ENCODE peak calls at places on chromosomes 11 and 22, in five cellular contexts. R is astrocyte of the spinal cord, S is AG04450, X is MCF 10A, V is Caco-2. E is an unnamed sample.

GRCh38 chr22:43923191-43923590 is 414 bp upstream of the PNPLA3 start:
- DNase-seq in R (peak), S (no peak), V (peak), X (no peak), E (no peak)

GRCh38 chr22:22210375-22210774 is 34.2 kb upstream of the VPREB1 start:
- DNase-seq in X (peak), V (no peak), S (peak), R (peak), E (peak)

GRCh38 chr22:19825904-19826618 is 28.6 kb downstream of the GNB1L start:
- DNase-seq in V (no peak), X (no peak), R (no peak), S (no peak), E (no peak)

GRCh38 chr11:86666193-86666592 is 6.2 kb downstream of the ME3 start:
- DNase-seq in X (no peak), S (no peak), R (no peak), V (no peak), E (peak)

GRCh38 chr22:24331468-24332440 is 61.1 kb downstream of the SPECC1L start:
- DNase-seq in S (no peak), V (no peak), X (no peak), R (no peak), E (no peak)

GRCh38 chr11:131979364-131979763 is 608.9 kb downstream of the NTM start:
- DNase-seq in V (no peak), X (no peak), R (no peak), S (no peak), E (no peak)

GRCh38 chr11:110891411-110891810 is 179.2 kb upstream of the ARHGAP20 start:
- DNase-seq in R (peak), X (peak), S (peak), V (no peak), E (peak)

GRCh38 chr11:119727523-119728081 is 1.4 kb downstream of the NECTIN1 start:
- DNase-seq in S (no peak), V (peak), R (no peak), X (peak), E (no peak)

GRCh38 chr11:32430586-32431357 is 4.6 kb downstream of the WT1 start:
- DNase-seq in V (no peak), R (no peak), X (no peak), S (no peak), E (no peak)

GRCh38 chr11:102385053-102385976 is 38.3 kb downstream of the BIRC2 start:
- DNase-seq in X (no peak), S (no peak), R (no peak), V (peak), E (no peak)

GRCh38 chr11:27248430-27249207 is 114.4 kb downstream of the CCDC34 start:
- DNase-seq in V (no peak), X (no peak), S (no peak), R (no peak), E (no peak)

GRCh38 chr11:82996966-82997606 is 74.6 kb downstream of the RAB30 start:
- DNase-seq in V (no peak), S (no peak), R (peak), X (no peak), E (peak)

GRCh38 chr11:33410086-33410765 is 153.0 kb downstream of the HIPK3 start:
- DNase-seq in R (no peak), V (no peak), S (no peak), X (no peak), E (no peak)

GRCh38 chr22:27804683-27805297 is 3.2 kb upstream of the MN1 start:
- DNase-seq in V (peak), R (peak), X (peak), S (peak), E (no peak)

GRCh38 chr22:36367479-36367878 is 20.3 kb downstream of the MYH9 start:
- DNase-seq in S (no peak), V (no peak), R (no peak), X (no peak), E (no peak)

GRCh38 chr22:20298110-20298802 is 21.6 kb downstream of the DGCR6L start:
- DNase-seq in X (no peak), S (no peak), R (no peak), V (no peak), E (no peak)

GRCh38 chr11:5719703-5720495 is 16.3 kb upstream of the OR56B1 start:
- DNase-seq in X (no peak), S (no peak), R (peak), V (no peak), E (no peak)

GRCh38 chr11:102513869-102514268 is 16.7 kb downstream of the MMP7 start:
- DNase-seq in S (peak), V (no peak), R (no peak), X (peak), E (no peak)

GRCh38 chr11:12868315-12869073 is 140.6 kb upstream of the RASSF10 start:
- DNase-seq in R (peak), X (peak), V (no peak), S (no peak), E (no peak)

GRCh38 chr11:34149274-34149673 is 43.8 kb downstream of the NAT10 start:
- DNase-seq in R (no peak), S (no peak), V (no peak), X (no peak), E (no peak)

GRCh38 chr22:19524170-19525115 is at the start of gene CLDN5:
- DNase-seq in R (peak), S (no peak), X (no peak), V (no peak), E (no peak)

GRCh38 chr11:77174559-77174958 is 46.5 kb downstream of the MYO7A start:
- DNase-seq in V (no peak), X (no peak), R (no peak), S (no peak), E (no peak)

GRCh38 chr22:50150161-50151129 is 20.1 kb upstream of the PANX2 start:
- DNase-seq in X (no peak), R (no peak), V (no peak), S (no peak), E (no peak)

GRCh38 chr11:57207160-57207559 is 25.4 kb downstream of the LRRC55 start:
- DNase-seq in S (no peak), V (no peak), R (no peak), X (no peak), E (no peak)

GRCh38 chr11:67373916-67374570 is 645 bp upstream of the CLCF1 start:
- DNase-seq in X (peak), S (peak), R (peak), V (peak), E (peak)

GRCh38 chr22:41197808-41198585 is 7.1 kb upstream of the L3MBTL2 start:
- DNase-seq in R (no peak), X (no peak), V (peak), S (no peak), E (no peak)

GRCh38 chr22:42364641-42365336 is 67.4 kb downstream of the NFAM1 start:
- DNase-seq in V (no peak), S (no peak), R (no peak), X (no peak), E (no peak)

GRCh38 chr11:69089258-69089657 is 40.5 kb downstream of the TPCN2 start:
- DNase-seq in S (no peak), R (peak), V (no peak), X (peak), E (no peak)

DNA sequence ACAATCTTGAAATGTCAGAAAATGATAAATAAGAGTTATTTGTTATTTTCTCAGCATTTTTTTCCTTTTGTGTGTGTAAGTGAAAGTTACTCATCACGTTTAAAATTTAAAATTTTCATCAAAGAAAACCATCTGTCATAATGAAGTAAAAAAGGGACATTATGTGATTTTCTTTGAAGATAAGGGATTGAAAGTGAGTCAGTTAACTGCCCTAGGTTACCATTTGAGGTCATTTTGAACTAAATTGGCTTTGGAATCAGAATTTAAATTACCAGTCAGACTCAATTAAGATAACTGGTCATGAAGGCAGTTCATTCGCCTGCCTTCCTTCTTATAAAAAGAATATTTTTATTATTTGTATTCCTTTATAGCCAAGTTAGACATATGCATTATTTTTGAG is 14.3 kb downstream of the NCAM1 start:
- DNase-seq in V (no peak), S (no peak), X (no peak), R (no peak), E (no peak)
- TF ChIP-seq CTCF in V (no peak), S (no peak), X (no peak), R (no peak), E (no peak)

GRCh38 chr11:118005224-118006152 is 19.3 kb downstream of the IL10RA start:
- DNase-seq in V (no peak), X (no peak), R (no peak), S (no peak), E (no peak)
- TF ChIP-seq CTCF in V (no peak), X (no peak), R (no peak), S (no peak), E (no peak)

GRCh38 chr11:60251485-60252207 is 8.7 kb upstream of the MS4A4E start:
- DNase-seq in X (peak), R (no peak), S (no peak), V (peak), E (no peak)
- TF ChIP-seq CTCF in X (no peak), R (no peak), S (peak), V (peak), E (no peak)

DNA sequence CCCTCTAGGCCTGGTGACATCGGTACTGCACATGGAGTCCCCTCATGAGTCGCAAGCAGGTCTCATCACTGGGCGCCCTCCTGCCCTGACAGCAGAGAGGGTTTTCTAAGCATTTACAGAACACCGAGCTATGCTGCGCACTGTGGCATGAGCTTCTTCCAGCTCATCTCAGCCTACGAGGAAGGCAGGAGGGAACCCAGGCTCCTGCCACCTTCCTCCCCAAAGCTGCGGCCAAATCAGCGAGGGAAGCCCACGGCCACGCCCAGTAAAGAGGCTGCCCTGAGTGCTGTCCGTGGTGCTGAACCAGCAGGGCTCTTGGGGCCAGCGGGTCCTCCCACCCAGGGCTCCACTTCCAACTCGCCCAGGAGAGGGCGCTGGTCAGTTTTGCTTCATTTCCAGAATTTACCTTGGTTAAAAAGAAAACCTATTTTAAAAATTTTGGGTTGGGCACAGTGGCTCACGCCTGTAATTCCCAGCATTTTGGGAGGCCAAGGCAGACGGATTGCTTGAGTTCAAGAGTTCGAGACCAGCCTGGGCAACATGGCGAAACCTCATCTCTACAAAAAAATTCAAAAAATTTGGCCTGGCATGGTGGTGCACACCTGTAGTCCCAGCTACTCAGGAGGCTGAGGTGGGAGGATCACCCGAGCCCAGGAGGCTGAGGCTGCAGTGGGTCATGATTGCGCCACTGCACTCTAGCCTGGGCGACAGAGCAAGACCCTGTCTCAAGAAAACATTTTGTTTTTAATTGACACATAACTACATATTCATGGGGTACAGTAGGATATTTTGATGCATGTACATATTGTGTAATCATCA is 34.2 kb downstream of the PHF21B start:
- DNase-seq in S (peak), X (peak), V (peak), R (peak), E (peak)
- TF ChIP-seq CTCF in S (peak), X (peak), V (peak), R (peak), E (peak)

DNA sequence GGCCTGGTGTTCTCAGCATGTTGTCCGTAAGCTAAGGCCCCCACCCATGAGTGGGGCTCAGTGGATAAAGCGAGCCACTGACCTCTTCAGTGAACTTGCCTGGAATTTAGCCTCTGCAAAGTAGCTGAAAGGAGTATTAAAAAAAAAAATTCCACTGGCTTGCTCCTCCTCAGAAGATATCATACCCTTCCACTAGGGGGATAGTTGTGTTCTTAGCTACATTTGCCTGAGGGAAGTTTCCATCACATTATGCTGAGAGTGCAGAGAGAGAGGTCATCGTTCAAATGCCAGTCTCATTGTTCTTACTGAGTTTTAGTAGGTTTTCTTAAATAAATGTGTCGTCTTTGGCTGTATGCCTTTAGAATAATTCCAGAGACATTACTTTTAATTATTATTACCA is 879.7 kb downstream of the JRKL start:
- DNase-seq in R (no peak), S (no peak), X (peak), V (peak), E (peak)
- TF ChIP-seq CTCF in R (peak), S (no peak), X (peak), V (peak), E (peak)

DNA sequence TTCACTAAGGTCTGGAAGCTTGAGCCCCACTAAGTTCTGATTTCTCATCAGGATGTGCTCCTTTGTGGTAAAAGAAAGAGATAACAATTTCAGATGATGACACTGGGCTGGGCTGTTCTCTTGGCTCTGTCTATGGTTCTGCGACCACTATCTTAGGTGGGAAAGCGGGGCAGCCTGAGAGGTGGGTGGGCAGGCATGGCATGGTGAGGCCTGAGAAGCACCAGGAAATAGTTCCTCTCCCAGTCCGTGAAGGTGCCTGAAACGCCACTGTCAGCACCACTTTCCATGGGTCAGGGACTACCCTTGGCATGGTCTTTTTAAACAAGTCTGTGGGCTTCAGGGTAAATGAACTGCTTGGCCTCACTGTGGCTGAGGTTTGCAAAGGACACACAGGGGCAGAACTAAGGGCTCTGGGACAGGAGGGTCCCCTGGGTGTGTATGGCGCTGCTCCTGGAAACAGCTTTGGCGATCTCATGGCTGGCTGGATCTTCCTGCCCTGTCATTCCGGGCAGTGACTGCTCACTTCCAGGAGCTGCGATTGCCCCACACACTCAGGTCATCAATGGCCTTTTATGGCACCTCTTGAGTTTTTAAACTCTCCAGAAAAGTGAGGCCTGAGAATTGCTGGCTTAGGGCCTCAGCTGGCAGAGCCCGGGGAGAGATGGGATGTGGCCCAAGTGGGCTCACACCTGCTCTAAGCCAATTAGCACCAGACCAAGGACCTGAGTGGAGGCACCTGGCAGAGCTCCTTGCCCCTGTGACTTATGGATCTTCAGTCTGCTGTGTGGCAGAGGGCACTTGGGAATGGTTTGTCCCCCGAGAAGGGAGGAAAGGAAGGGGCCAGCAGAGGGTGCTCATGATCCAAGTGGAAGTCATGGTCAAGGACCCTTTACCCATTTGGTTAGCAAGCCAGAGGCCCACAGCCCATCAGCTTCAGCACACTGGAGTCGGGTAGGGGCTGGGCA is 55.6 kb upstream of the LYVE1 start:
- DNase-seq in S (no peak), V (peak), X (peak), R (peak), E (no peak)
- TF ChIP-seq CTCF in S (peak), V (peak), X (no peak), R (peak), E (peak)

DNA sequence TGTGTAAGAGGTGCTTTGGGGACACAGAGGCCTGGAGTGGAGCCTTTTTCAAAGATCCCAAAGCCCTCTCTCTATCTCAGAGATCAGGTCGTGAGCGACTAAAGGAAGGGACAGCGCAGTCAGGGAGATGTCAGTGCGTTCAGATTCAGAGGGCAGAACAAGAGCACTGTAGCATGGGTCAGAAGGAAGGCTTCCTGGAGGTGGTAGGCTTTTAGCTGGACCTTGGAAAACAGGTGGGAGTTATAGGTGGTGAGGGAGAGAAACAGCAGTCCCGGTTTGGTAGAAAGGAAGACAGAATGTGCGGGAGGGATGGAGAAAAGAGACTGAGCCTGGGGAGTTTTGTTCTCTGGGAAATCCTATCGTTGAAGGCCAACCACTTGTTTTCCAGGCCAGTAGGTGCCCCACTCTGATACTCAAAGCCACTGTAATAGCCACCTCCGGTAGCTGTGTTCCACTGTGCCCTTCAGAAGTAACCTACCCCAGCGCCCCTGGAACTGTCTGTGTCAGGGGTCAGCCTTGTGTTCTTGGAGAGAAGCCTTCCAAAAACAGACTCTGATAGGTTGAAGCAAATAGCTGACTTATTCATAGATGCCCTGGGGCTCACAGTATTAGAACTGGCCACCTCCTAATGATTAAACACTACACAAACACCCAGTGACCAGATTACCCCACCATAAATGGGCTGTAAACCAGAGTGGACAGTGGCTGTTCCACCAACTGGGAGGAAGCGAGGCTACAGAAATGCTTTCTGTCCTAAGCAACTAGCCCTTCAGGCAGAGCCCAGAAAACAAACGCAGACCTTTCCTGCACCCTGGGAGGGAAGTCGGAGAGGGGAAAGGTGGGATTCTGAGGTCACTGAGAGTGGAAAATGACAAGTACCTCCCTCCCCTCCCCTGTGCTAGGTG is 157.7 kb downstream of the DBX1 start:
- DNase-seq in X (no peak), V (peak), R (no peak), S (no peak), E (no peak)
- TF ChIP-seq CTCF in X (no peak), V (no peak), R (no peak), S (no peak), E (no peak)

DNA sequence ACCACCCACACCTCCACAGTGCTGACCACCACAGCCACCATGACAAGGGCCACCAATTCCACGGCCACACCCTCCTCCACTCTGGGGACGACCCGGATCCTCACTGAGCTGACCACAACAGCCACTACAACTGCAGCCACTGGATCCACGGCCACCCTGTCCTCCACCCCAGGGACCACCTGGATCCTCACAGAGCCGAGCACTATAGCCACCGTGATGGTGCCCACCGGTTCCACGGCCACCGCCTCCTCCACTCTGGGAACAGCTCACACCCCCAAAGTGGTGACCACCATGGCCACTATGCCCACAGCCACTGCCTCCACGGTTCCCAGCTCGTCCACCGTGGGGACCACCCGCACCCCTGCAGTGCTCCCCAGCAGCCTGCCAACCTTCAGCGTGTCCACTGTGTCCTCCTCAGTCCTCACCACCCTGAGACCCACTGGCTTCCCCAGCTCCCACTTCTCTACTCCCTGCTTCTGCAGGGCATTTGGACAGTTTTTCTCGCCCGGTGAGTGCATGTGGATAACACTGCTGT is 28.4 kb downstream of the MUC5B start:
- DNase-seq in S (no peak), X (no peak), V (no peak), R (no peak), E (no peak)
- TF ChIP-seq CTCF in S (no peak), X (no peak), V (no peak), R (no peak), E (no peak)

DNA sequence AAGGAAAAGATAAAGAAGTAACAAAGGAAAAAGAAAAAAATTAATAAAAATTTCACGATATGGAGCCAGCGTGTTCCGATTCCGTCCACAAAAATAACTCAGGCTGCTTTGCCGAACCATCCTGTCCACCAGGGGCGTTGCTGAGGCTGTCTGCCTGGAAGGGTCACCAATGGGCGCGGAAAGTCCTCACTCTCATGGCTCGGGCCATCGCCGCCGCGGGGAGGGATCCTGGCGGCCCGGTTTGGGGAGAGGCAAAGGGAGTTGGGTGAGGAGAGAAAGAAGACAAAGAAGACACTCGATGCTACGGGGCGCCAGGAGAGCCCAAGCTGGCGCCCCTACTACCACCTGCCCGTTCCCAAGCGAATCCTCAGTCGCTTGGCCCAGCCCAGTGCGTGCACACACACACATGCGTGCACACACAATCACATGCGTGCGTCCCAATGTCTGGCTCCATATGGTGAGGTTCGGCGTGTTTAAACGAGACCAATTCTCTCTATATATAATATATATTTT is 5.6 kb upstream of the PYGM start:
- DNase-seq in X (no peak), S (no peak), R (no peak), V (peak), E (no peak)
- TF ChIP-seq CTCF in X (no peak), S (peak), R (peak), V (peak), E (peak)

E was measured in foreskin keratinocyte.